ENCODE peak calls at places on chromosomes 13 and 19, in four cellular contexts. D is GM12878, Z is K562, F is HepG2. L is an unnamed sample.

GRCh38 chr19:8665468-8666213 is 33.0 kb downstream of the ACTL9 start:
- DNase-seq in Z (no peak), D (no peak), F (no peak), L (no peak)

GRCh38 chr13:43232866-43233265 is 209.5 kb downstream of the DNAJC15 start:
- DNase-seq in D (no peak), F (no peak), Z (no peak), L (no peak)

GRCh38 chr19:2014081-2014693 is 1.3 kb downstream of the BTBD2 start:
- DNase-seq in D (no peak), F (no peak), Z (no peak), L (no peak)

GRCh38 chr19:54448037-54448773 is 794 bp upstream of the LENG8 start:
- DNase-seq in F (peak; percentile 51), Z (peak; percentile 69), D (no peak), L (no peak)

GRCh38 chr19:2495130-2495641 is 19.3 kb downstream of the GADD45B start:
- DNase-seq in Z (no peak), F (no peak), D (no peak), L (peak; percentile 31)

GRCh38 chr13:48798180-48798579 is 144.5 kb downstream of the CYSLTR2 start:
- DNase-seq in F (no peak), Z (no peak), D (no peak), L (no peak)

GRCh38 chr19:3683405-3683865 is 16.8 kb downstream of the PIP5K1C start:
- DNase-seq in F (no peak), Z (peak; percentile 72), D (no peak), L (no peak)

GRCh38 chr19:54390942-54391577 is 24.2 kb upstream of the TTYH1 start:
- DNase-seq in Z (peak; percentile 52), F (peak; percentile 70), D (no peak), L (no peak)

GRCh38 chr19:44605547-44605946 is 7.8 kb upstream of the IGSF23 start:
- DNase-seq in F (no peak), Z (no peak), D (no peak), L (no peak)

GRCh38 chr13:28494861-28495585 is at the start of gene FLT1:
- DNase-seq in Z (peak; percentile 12), F (no peak), D (no peak), L (peak; percentile 20)

GRCh38 chr19:5805465-5806132 is 732 bp downstream of the NRTN start:
- DNase-seq in F (peak; percentile 65), Z (peak; percentile 88), D (no peak), L (peak; percentile 53)

GRCh38 chr19:33522371-33522662 is 726 bp upstream of the PEPD start:
- DNase-seq in F (no peak), D (no peak), Z (no peak), L (no peak)

GRCh38 chr19:6471076-6471475 is 7.0 kb downstream of the CRB3 start:
- DNase-seq in D (no peak), Z (no peak), F (no peak), L (no peak)

GRCh38 chr19:19948800-19949199 is 48.1 kb downstream of the ZNF93 start:
- DNase-seq in F (no peak), Z (no peak), D (no peak), L (no peak)

GRCh38 chr13:53250272-53250875 is 221.8 kb downstream of the OLFM4 start:
- DNase-seq in Z (peak; percentile 31), F (peak; percentile 74), D (peak; percentile 15), L (no peak)

GRCh38 chr13:26971990-26972888 is 199.4 kb downstream of the USP12 start:
- DNase-seq in F (peak; percentile 74), D (no peak), Z (peak; percentile 24), L (no peak)

GRCh38 chr19:32363175-32363574 is 17.8 kb downstream of the ZNF507 start:
- DNase-seq in Z (no peak), D (no peak), F (peak; percentile 89), L (no peak)

GRCh38 chr13:37105251-37105714 is at the start of gene CSNK1A1L:
- DNase-seq in D (no peak), Z (no peak), F (no peak), L (no peak)

GRCh38 chr19:13917888-13918406 is 11.9 kb downstream of the CC2D1A start:
- DNase-seq in D (no peak), Z (no peak), F (no peak), L (no peak)

GRCh38 chr19:2282062-2282861 is at the start of gene PEAK3:
- DNase-seq in Z (peak; percentile 56), F (no peak), D (no peak), L (no peak)

DNA sequence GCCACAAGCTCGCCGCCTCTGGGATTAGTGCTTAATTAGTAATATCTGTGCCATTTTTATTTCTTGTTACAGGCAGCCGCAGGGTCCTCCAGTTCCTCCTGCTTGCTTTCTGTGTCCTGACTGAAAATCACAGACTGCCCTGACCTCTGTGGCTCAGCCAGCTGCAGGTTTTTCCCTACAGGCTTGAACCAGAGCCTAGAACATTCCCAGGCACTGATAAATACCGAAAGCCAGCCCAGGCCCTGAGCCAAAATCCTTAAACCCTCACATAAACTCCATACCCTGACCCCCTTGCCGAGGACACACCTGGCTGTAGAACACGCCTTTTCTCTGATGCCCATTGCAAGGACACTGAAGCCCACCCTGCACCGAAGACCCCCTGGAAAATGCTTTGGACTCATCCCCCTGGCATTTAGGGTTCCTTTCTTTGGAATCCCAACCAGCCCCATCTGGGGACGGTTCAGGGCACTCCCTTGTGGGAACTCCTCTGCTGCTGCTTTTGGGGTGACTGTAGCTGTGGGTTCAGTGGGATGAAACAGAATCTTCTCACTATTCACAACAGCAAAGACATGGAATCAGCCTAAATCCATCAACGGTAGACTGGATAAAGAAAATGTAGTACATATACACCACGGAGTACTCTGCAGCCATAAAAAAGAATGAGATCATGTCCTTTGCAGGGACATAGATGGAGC is 15.5 kb downstream of the DPP9 start:
- DNase-seq in D (no peak), F (no peak), Z (no peak), L (no peak)
- TF ChIP-seq POLR2AphosphoS5 in D (no peak), F (no peak), Z (no peak), L (no peak)

DNA sequence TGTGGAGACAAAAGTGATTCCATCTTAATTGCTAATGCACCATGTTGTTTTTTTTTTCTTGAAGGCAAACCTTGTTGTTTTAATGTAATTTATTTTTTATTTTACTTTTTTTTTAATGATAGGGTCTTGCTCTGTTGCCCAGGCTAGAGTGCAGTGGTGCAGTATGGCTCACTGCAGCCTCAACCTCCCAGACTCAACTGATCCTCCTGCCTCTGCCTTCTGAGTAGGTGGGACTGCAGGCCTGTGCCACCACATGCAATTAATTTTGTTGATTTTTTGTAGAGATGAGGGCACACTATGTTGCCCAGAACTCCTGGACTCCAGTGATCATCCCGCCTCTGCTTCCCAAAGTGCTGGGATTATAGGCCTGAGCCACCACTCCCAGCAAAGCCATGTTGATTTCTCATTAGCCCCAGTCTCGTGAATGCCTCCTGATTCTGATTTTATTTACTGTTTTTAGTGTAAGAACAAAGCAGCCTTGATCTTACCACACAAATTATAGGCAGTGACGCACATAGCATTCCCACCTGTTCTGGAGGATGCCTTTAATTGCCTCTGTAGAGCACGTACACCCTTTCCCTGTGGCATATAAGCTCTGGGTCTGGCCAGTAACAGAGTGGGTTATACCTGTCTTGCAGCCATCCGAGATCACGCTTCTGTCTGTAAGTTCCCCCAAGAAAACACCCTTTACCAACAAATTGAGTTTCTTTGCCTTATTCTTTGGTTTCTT is 150.4 kb downstream of the GGACT start:
- DNase-seq in Z (no peak), F (no peak), D (no peak), L (no peak)
- TF ChIP-seq TAF1 in Z (no peak), F (no peak), D (no peak), L (no peak)

GRCh38 chr19:49882643-49883042 is 5.1 kb downstream of the TBC1D17 start:
- DNase-seq in Z (no peak), F (no peak), D (no peak), L (no peak)

GRCh38 chr19:49883094-49883493 is 5.6 kb downstream of the TBC1D17 start:
- DNase-seq in Z (no peak), F (no peak), D (no peak), L (no peak)

GRCh38 chr19:49881672-49882394 is 4.3 kb downstream of the TBC1D17 start:
- DNase-seq in Z (peak; percentile 67), F (no peak), D (no peak), L (no peak)

GRCh38 chr19:49884760-49885159 is 7.3 kb downstream of the TBC1D17 start:
- DNase-seq in Z (no peak), F (no peak), D (no peak), L (no peak)

GRCh38 chr19:49884109-49884508 is 6.6 kb downstream of the TBC1D17 start:
- DNase-seq in D (no peak), Z (no peak), F (no peak), L (no peak)
- TF ChIP-seq POLR2A in D (no peak), Z (no peak), F (no peak), L (no peak)

GRCh38 chr19:45667620-45668341 is at the start of gene GIPR:
- DNase-seq in Z (peak; percentile 88), F (peak; percentile 44), D (no peak), L (peak; percentile 74)
- TF ChIP-seq POLR2AphosphoS5 in Z (peak; percentile 74), F (no peak), D (peak; percentile 53), L (no peak)

GRCh38 chr19:518292-519231 is 11.3 kb downstream of the TPGS1 start:
- DNase-seq in F (no peak), D (no peak), Z (peak; percentile 60), L (no peak)
- TF ChIP-seq TAF1 in F (no peak), D (no peak), Z (no peak), L (no peak)

DNA sequence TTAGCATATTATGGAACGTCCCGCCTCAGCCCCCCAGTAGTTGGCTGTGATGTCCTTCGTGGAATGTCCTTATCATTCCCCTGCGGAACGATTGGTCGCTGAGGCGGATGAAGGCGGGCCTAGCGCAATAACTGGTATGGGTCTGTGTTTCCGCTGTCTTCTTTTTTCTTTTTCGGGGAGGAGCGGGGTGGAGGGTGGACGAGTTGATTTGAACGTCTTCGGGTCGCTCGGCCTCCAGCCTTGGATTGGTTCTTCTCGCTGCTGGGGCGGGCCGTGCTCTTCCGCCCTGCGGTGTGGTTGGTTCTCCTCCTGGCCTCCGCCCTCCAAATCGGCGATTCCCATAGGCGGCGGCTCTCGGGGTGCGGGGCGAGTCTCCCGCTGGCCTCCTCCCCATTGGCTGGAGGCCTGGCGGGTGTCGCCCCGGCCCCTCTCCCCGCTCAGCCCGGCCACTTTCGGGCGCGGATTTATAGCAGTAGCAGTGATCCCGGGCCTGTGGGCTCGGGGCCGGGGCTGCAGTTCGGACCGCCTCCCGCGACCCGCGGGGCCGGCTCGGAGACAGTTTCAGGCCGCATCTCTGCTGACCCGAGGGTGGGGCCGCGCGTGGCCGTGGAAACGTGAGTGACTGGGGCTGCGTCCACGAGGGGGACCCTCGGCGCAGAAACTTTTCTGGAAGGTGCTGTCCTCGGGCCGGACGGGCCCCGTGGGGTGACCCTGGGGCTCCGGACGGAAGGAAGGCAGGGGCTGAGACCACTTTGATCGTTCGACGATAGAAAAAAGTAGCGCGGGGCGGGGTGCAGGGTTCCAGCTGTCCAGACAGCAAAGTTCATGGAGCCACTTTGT is 2.1 kb downstream of the ING1 start:
- DNase-seq in D (peak; percentile 99), Z (peak; percentile 90), F (peak; percentile 99), L (peak; percentile 94)
- TF ChIP-seq POLR2A in D (no peak), Z (no peak), F (no peak), L (no peak)

GRCh38 chr13:39364797-39365468 is 238.1 kb downstream of the LHFPL6 start:
- DNase-seq in Z (no peak), D (no peak), F (peak; percentile 7), L (no peak)
- TF ChIP-seq POLR2AphosphoS5 in Z (no peak), D (no peak), F (no peak), L (no peak)